ENCODE peak calls at places on chromosome 7, in seven cellular contexts. One of them, this sample, is unnamed.

GRCh38 chr7:77328669-77329068 is 87.5 kb downstream of the GSAP start:
- DNase-seq in cardiac fibroblast: peak; percentile 51
- DNase-seq in adrenal gland: no peak
- DNase-seq in dorsolateral prefrontal cortex: no peak
- DNase-seq in pancreas: no peak
- DNase-seq in left ventricle myocardium inferior: no peak
- DNase-seq in GM23338: no peak
- DNase-seq in this sample: no peak

GRCh38 chr7:102819151-102819550 is 70.4 kb downstream of the FAM185A start:
- DNase-seq in pancreas: no peak
- DNase-seq in GM23338: no peak
- DNase-seq in cardiac fibroblast: no peak
- DNase-seq in adrenal gland: no peak
- DNase-seq in left ventricle myocardium inferior: no peak
- DNase-seq in dorsolateral prefrontal cortex: no peak
- DNase-seq in this sample: no peak

GRCh38 chr7:130294314-130294713 is 1.4 kb downstream of the CPA4 start:
- DNase-seq in dorsolateral prefrontal cortex: no peak
- DNase-seq in GM23338: no peak
- DNase-seq in cardiac fibroblast: no peak
- DNase-seq in left ventricle myocardium inferior: no peak
- DNase-seq in pancreas: no peak
- DNase-seq in adrenal gland: no peak
- DNase-seq in this sample: no peak

GRCh38 chr7:121330053-121330833 is 1.4 kb downstream of the WNT16 start:
- DNase-seq in GM23338: peak; percentile 71
- DNase-seq in cardiac fibroblast: peak; percentile 32
- DNase-seq in adrenal gland: no peak
- DNase-seq in left ventricle myocardium inferior: no peak
- DNase-seq in pancreas: peak; percentile 35
- DNase-seq in dorsolateral prefrontal cortex: no peak
- DNase-seq in this sample: no peak

GRCh38 chr7:6158424-6159096 is 113.9 kb downstream of the CYTH3 start:
- DNase-seq in adrenal gland: no peak
- DNase-seq in GM23338: no peak
- DNase-seq in cardiac fibroblast: no peak
- DNase-seq in left ventricle myocardium inferior: no peak
- DNase-seq in dorsolateral prefrontal cortex: no peak
- DNase-seq in pancreas: no peak
- DNase-seq in this sample: no peak

GRCh38 chr7:47142169-47142866 is 439.6 kb downstream of the TNS3 start:
- DNase-seq in pancreas: no peak
- DNase-seq in left ventricle myocardium inferior: no peak
- DNase-seq in cardiac fibroblast: peak; percentile 8
- DNase-seq in adrenal gland: no peak
- DNase-seq in dorsolateral prefrontal cortex: no peak
- DNase-seq in GM23338: no peak
- DNase-seq in this sample: no peak

GRCh38 chr7:133434246-133434865 is 181.5 kb downstream of the EXOC4 start:
- DNase-seq in GM23338: peak; percentile 66
- DNase-seq in cardiac fibroblast: peak; percentile 70
- DNase-seq in pancreas: no peak
- DNase-seq in dorsolateral prefrontal cortex: no peak
- DNase-seq in left ventricle myocardium inferior: no peak
- DNase-seq in adrenal gland: no peak
- DNase-seq in this sample: no peak

GRCh38 chr7:38374507-38374906 is 101.1 kb upstream of the TARP start:
- DNase-seq in pancreas: no peak
- DNase-seq in cardiac fibroblast: peak; percentile 62
- DNase-seq in adrenal gland: peak; percentile 54
- DNase-seq in left ventricle myocardium inferior: no peak
- DNase-seq in dorsolateral prefrontal cortex: no peak
- DNase-seq in GM23338: peak; percentile 80
- DNase-seq in this sample: no peak

GRCh38 chr7:28347462-28347861 is 64.9 kb upstream of the CREB5 start:
- DNase-seq in pancreas: no peak
- DNase-seq in left ventricle myocardium inferior: no peak
- DNase-seq in GM23338: no peak
- DNase-seq in adrenal gland: no peak
- DNase-seq in cardiac fibroblast: peak; percentile 77
- DNase-seq in dorsolateral prefrontal cortex: no peak
- DNase-seq in this sample: no peak

GRCh38 chr7:22791204-22792158 is 31.2 kb downstream of the TOMM7 start:
- DNase-seq in GM23338: no peak
- DNase-seq in cardiac fibroblast: peak; percentile 16
- DNase-seq in left ventricle myocardium inferior: no peak
- DNase-seq in adrenal gland: no peak
- DNase-seq in pancreas: no peak
- DNase-seq in dorsolateral prefrontal cortex: no peak
- DNase-seq in this sample: no peak

GRCh38 chr7:44348300-44348699 is 22.9 kb upstream of the CAMK2B start:
- DNase-seq in left ventricle myocardium inferior: no peak
- DNase-seq in GM23338: peak; percentile 79
- DNase-seq in pancreas: no peak
- DNase-seq in adrenal gland: no peak
- DNase-seq in cardiac fibroblast: peak; percentile 70
- DNase-seq in dorsolateral prefrontal cortex: no peak
- DNase-seq in this sample: peak; percentile 28

GRCh38 chr7:151059362-151060112 is at the start of gene SLC4A2:
- DNase-seq in GM23338: peak; percentile 93
- DNase-seq in left ventricle myocardium inferior: peak; percentile 86
- DNase-seq in cardiac fibroblast: peak; percentile 70
- DNase-seq in pancreas: peak; percentile 88
- DNase-seq in dorsolateral prefrontal cortex: peak; percentile 75
- DNase-seq in adrenal gland: peak; percentile 70
- DNase-seq in this sample: peak; percentile 87

GRCh38 chr7:138603549-138604324 is 97.4 kb downstream of the SVOPL start:
- DNase-seq in dorsolateral prefrontal cortex: no peak
- DNase-seq in pancreas: no peak
- DNase-seq in adrenal gland: no peak
- DNase-seq in GM23338: no peak
- DNase-seq in left ventricle myocardium inferior: no peak
- DNase-seq in cardiac fibroblast: peak; percentile 10
- DNase-seq in this sample: no peak

GRCh38 chr7:45919947-45920542 is 1.0 kb downstream of the IGFBP3 start:
- DNase-seq in left ventricle myocardium inferior: no peak
- DNase-seq in dorsolateral prefrontal cortex: no peak
- DNase-seq in pancreas: no peak
- DNase-seq in cardiac fibroblast: peak; percentile 14
- DNase-seq in GM23338: no peak
- DNase-seq in adrenal gland: no peak
- DNase-seq in this sample: no peak
- H3K4me3 ChIP-seq in left ventricle myocardium inferior: peak overlapping the region; percentile 75
- H3K4me3 ChIP-seq in dorsolateral prefrontal cortex: peak overlapping the region; percentile 47
- H3K4me3 ChIP-seq in pancreas: peak overlapping the region; percentile 22
- H3K4me3 ChIP-seq in cardiac fibroblast: peak overlapping the region; percentile 58
- H3K4me3 ChIP-seq in GM23338: peak overlapping the region; percentile 77
- H3K4me3 ChIP-seq in adrenal gland: peak overlapping the region; percentile 53
- H3K4me3 ChIP-seq in this sample: peak overlapping the region; percentile 84

DNA sequence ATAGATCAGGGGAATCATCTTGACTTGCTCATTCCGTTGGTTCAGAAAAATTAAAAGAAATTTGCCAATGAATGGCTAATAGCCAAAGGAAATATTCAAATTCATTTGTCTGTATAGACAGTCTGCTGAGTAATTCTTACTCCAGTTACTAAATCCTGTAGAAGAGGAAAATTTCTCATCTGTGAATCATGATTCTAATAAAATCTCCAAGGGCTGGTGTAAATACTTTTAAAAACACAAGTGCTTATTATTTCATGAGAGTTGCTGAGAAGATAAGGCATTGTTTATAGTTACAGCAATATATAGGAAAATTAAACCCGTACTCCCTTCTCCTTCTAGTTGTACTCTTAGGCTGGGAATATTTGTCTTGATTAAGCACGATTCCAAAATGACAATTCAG is 53.0 kb downstream of the WNT2 start:
- DNase-seq in dorsolateral prefrontal cortex: no peak
- DNase-seq in left ventricle myocardium inferior: no peak
- DNase-seq in GM23338: no peak
- DNase-seq in cardiac fibroblast: peak; percentile 89
- DNase-seq in adrenal gland: no peak
- DNase-seq in pancreas: no peak
- DNase-seq in this sample: no peak
- H3K4me3 ChIP-seq in dorsolateral prefrontal cortex: no peak overlapping the region
- H3K4me3 ChIP-seq in left ventricle myocardium inferior: no peak overlapping the region
- H3K4me3 ChIP-seq in GM23338: no peak overlapping the region
- H3K4me3 ChIP-seq in cardiac fibroblast: no peak overlapping the region
- H3K4me3 ChIP-seq in adrenal gland: no peak overlapping the region
- H3K4me3 ChIP-seq in pancreas: no peak overlapping the region
- H3K4me3 ChIP-seq in this sample: no peak overlapping the region

GRCh38 chr7:155378580-155378934 is 79.4 kb upstream of the EN2 start:
- DNase-seq in dorsolateral prefrontal cortex: no peak
- DNase-seq in pancreas: peak; percentile 7
- DNase-seq in adrenal gland: no peak
- DNase-seq in GM23338: no peak
- DNase-seq in left ventricle myocardium inferior: no peak
- DNase-seq in cardiac fibroblast: no peak
- DNase-seq in this sample: no peak

GRCh38 chr7:155378959-155379871 is 78.7 kb upstream of the EN2 start:
- DNase-seq in adrenal gland: no peak
- DNase-seq in cardiac fibroblast: no peak
- DNase-seq in left ventricle myocardium inferior: no peak
- DNase-seq in pancreas: no peak
- DNase-seq in GM23338: peak; percentile 43
- DNase-seq in dorsolateral prefrontal cortex: no peak
- DNase-seq in this sample: no peak

GRCh38 chr7:155377837-155378579 is 79.9 kb upstream of the EN2 start:
- DNase-seq in cardiac fibroblast: peak; percentile 20
- DNase-seq in left ventricle myocardium inferior: no peak
- DNase-seq in dorsolateral prefrontal cortex: no peak
- DNase-seq in adrenal gland: no peak
- DNase-seq in pancreas: peak; percentile 74
- DNase-seq in GM23338: peak; percentile 57
- DNase-seq in this sample: no peak

GRCh38 chr7:155375337-155376277 is 77.9 kb downstream of the INSIG1 start:
- DNase-seq in adrenal gland: no peak
- DNase-seq in dorsolateral prefrontal cortex: no peak
- DNase-seq in left ventricle myocardium inferior: no peak
- DNase-seq in cardiac fibroblast: no peak
- DNase-seq in pancreas: peak; percentile 33
- DNase-seq in GM23338: peak; percentile 51
- DNase-seq in this sample: no peak

DNA sequence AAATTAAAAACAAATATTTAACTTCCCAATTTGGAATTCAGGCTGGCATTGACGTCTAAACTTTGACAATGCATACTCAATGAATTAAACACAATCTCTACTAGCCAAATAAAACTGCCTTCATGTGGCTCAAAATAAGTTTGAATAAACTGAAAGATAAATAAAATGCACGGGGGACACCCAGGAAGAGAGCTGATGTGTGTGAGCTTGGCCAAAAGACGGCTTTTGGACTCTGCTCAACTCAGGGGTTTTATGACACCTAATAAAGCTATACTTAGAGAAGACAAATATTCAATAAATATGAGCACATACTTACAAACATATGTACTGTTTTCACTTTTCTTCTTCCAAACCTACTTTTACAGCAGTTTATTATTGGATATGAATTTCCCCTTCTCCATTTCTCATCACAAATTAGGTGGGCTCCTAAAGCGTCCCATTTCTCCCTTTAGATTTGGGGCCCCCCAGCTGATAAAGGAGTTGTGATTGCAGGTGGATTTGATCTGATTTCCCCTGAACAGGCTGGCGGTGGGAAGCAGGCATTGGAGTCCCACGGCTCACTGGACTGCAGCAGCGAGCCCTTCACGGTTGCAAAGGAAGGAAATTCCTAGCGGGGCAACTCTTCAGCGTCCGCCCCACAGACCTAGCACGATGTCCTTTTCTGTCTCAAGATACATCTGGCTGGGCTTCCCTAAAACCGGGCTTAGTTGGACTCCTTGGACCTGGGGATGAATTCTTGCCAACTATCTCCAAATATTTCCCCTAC is 79.6 kb downstream of the INSIG1 start:
- DNase-seq in left ventricle myocardium inferior: no peak
- DNase-seq in pancreas: peak; percentile 13
- DNase-seq in dorsolateral prefrontal cortex: no peak
- DNase-seq in adrenal gland: no peak
- DNase-seq in cardiac fibroblast: no peak
- DNase-seq in GM23338: no peak
- DNase-seq in this sample: no peak
- H3K4me3 ChIP-seq in left ventricle myocardium inferior: peak overlapping the region; percentile 25
- H3K4me3 ChIP-seq in pancreas: no peak overlapping the region
- H3K4me3 ChIP-seq in dorsolateral prefrontal cortex: no peak overlapping the region
- H3K4me3 ChIP-seq in adrenal gland: peak overlapping the region; percentile 5
- H3K4me3 ChIP-seq in cardiac fibroblast: no peak overlapping the region
- H3K4me3 ChIP-seq in GM23338: peak overlapping the region; percentile 40
- H3K4me3 ChIP-seq in this sample: no peak overlapping the region

GRCh38 chr7:105319578-105319977 is 69.1 kb downstream of the SRPK2 start:
- DNase-seq in left ventricle myocardium inferior: no peak
- DNase-seq in GM23338: no peak
- DNase-seq in cardiac fibroblast: no peak
- DNase-seq in dorsolateral prefrontal cortex: no peak
- DNase-seq in adrenal gland: no peak
- DNase-seq in pancreas: no peak
- DNase-seq in this sample: no peak
- H3K4me3 ChIP-seq in left ventricle myocardium inferior: no peak overlapping the region
- H3K4me3 ChIP-seq in GM23338: no peak overlapping the region
- H3K4me3 ChIP-seq in cardiac fibroblast: no peak overlapping the region
- H3K4me3 ChIP-seq in dorsolateral prefrontal cortex: no peak overlapping the region
- H3K4me3 ChIP-seq in adrenal gland: no peak overlapping the region
- H3K4me3 ChIP-seq in pancreas: no peak overlapping the region
- H3K4me3 ChIP-seq in this sample: no peak overlapping the region

GRCh38 chr7:128120976-128121490 is 89.8 kb upstream of the LRRC4 start:
- DNase-seq in adrenal gland: no peak
- DNase-seq in cardiac fibroblast: no peak
- DNase-seq in GM23338: no peak
- DNase-seq in dorsolateral prefrontal cortex: no peak
- DNase-seq in pancreas: no peak
- DNase-seq in left ventricle myocardium inferior: no peak
- DNase-seq in this sample: no peak
- H3K4me3 ChIP-seq in adrenal gland: no peak overlapping the region
- H3K4me3 ChIP-seq in cardiac fibroblast: no peak overlapping the region
- H3K4me3 ChIP-seq in GM23338: no peak overlapping the region
- H3K4me3 ChIP-seq in dorsolateral prefrontal cortex: no peak overlapping the region
- H3K4me3 ChIP-seq in pancreas: no peak overlapping the region
- H3K4me3 ChIP-seq in left ventricle myocardium inferior: no peak overlapping the region
- H3K4me3 ChIP-seq in this sample: no peak overlapping the region

GRCh38 chr7:149713731-149714068 is 59.7 kb downstream of the ZNF467 start:
- DNase-seq in GM23338: peak; percentile 39
- DNase-seq in cardiac fibroblast: no peak
- DNase-seq in dorsolateral prefrontal cortex: no peak
- DNase-seq in pancreas: peak; percentile 75
- DNase-seq in adrenal gland: no peak
- DNase-seq in left ventricle myocardium inferior: no peak
- DNase-seq in this sample: no peak
- H3K4me3 ChIP-seq in GM23338: peak overlapping the region; percentile 73
- H3K4me3 ChIP-seq in cardiac fibroblast: no peak overlapping the region
- H3K4me3 ChIP-seq in dorsolateral prefrontal cortex: peak overlapping the region; percentile 86
- H3K4me3 ChIP-seq in pancreas: no peak overlapping the region
- H3K4me3 ChIP-seq in adrenal gland: peak overlapping the region; percentile 88
- H3K4me3 ChIP-seq in left ventricle myocardium inferior: peak overlapping the region; percentile 86
- H3K4me3 ChIP-seq in this sample: no peak overlapping the region

This sample was measured in PC-9.